ENCODE peak calls at places on chromosomes 7 and 10, in nine cellular contexts. One of them, this sample, is unnamed.

GRCh38 chr7:27150568-27151340 is 1.6 kb downstream of the HOXA3 start:
- DNase-seq in mammary epithelial cell: peak
- DNase-seq in stimulated activated CD8-positive, alpha-beta memory T cell treated with anti-CD3 and anti-CD28 coated beads, Interleukin-4, amount 100 ng/mL, for 24 hours: peak
- DNase-seq in hepatocyte: peak
- DNase-seq in effector memory CD8-positive, alpha-beta T cell: peak
- DNase-seq in cardiac fibroblast: peak
- DNase-seq in DMS153: peak
- DNase-seq in NCI-H446 treated with DMSO at 0.1 percent for 48 hours: peak
- DNase-seq in GM03348: peak
- DNase-seq in this sample: peak

GRCh38 chr7:151882734-151883133 is 5.8 kb upstream of the PRKAG2 start:
- DNase-seq in mammary epithelial cell: no peak
- DNase-seq in stimulated activated CD8-positive, alpha-beta memory T cell treated with anti-CD3 and anti-CD28 coated beads, Interleukin-4, amount 100 ng/mL, for 24 hours: no peak
- DNase-seq in hepatocyte: no peak
- DNase-seq in effector memory CD8-positive, alpha-beta T cell: no peak
- DNase-seq in cardiac fibroblast: no peak
- DNase-seq in DMS153: no peak
- DNase-seq in NCI-H446 treated with DMSO at 0.1 percent for 48 hours: no peak
- DNase-seq in GM03348: no peak
- DNase-seq in this sample: no peak

GRCh38 chr10:110773693-110774068 is 98.0 kb upstream of the PDCD4 start:
- DNase-seq in mammary epithelial cell: no peak
- DNase-seq in stimulated activated CD8-positive, alpha-beta memory T cell treated with anti-CD3 and anti-CD28 coated beads, Interleukin-4, amount 100 ng/mL, for 24 hours: no peak
- DNase-seq in hepatocyte: no peak
- DNase-seq in effector memory CD8-positive, alpha-beta T cell: no peak
- DNase-seq in cardiac fibroblast: no peak
- DNase-seq in DMS153: no peak
- DNase-seq in NCI-H446 treated with DMSO at 0.1 percent for 48 hours: no peak
- DNase-seq in GM03348: no peak
- DNase-seq in this sample: no peak

GRCh38 chr7:17362439-17363095 is 64.1 kb downstream of the AHR start:
- DNase-seq in mammary epithelial cell: no peak
- DNase-seq in stimulated activated CD8-positive, alpha-beta memory T cell treated with anti-CD3 and anti-CD28 coated beads, Interleukin-4, amount 100 ng/mL, for 24 hours: no peak
- DNase-seq in hepatocyte: no peak
- DNase-seq in effector memory CD8-positive, alpha-beta T cell: no peak
- DNase-seq in cardiac fibroblast: no peak
- DNase-seq in DMS153: no peak
- DNase-seq in NCI-H446 treated with DMSO at 0.1 percent for 48 hours: no peak
- DNase-seq in GM03348: no peak
- DNase-seq in this sample: no peak

GRCh38 chr7:51472017-51472296 is 155.3 kb upstream of the COBL start:
- DNase-seq in mammary epithelial cell: no peak
- DNase-seq in stimulated activated CD8-positive, alpha-beta memory T cell treated with anti-CD3 and anti-CD28 coated beads, Interleukin-4, amount 100 ng/mL, for 24 hours: no peak
- DNase-seq in hepatocyte: no peak
- DNase-seq in effector memory CD8-positive, alpha-beta T cell: no peak
- DNase-seq in cardiac fibroblast: no peak
- DNase-seq in DMS153: no peak
- DNase-seq in NCI-H446 treated with DMSO at 0.1 percent for 48 hours: no peak
- DNase-seq in GM03348: no peak
- DNase-seq in this sample: no peak

GRCh38 chr10:100993986-100994708 is 5.5 kb upstream of the LZTS2 start:
- DNase-seq in mammary epithelial cell: no peak
- DNase-seq in stimulated activated CD8-positive, alpha-beta memory T cell treated with anti-CD3 and anti-CD28 coated beads, Interleukin-4, amount 100 ng/mL, for 24 hours: no peak
- DNase-seq in hepatocyte: peak
- DNase-seq in effector memory CD8-positive, alpha-beta T cell: no peak
- DNase-seq in cardiac fibroblast: peak
- DNase-seq in DMS153: no peak
- DNase-seq in NCI-H446 treated with DMSO at 0.1 percent for 48 hours: no peak
- DNase-seq in GM03348: peak
- DNase-seq in this sample: no peak

GRCh38 chr10:52679117-52679516 is 93.5 kb downstream of the MBL2 start:
- DNase-seq in mammary epithelial cell: no peak
- DNase-seq in stimulated activated CD8-positive, alpha-beta memory T cell treated with anti-CD3 and anti-CD28 coated beads, Interleukin-4, amount 100 ng/mL, for 24 hours: no peak
- DNase-seq in hepatocyte: no peak
- DNase-seq in effector memory CD8-positive, alpha-beta T cell: no peak
- DNase-seq in cardiac fibroblast: no peak
- DNase-seq in DMS153: no peak
- DNase-seq in NCI-H446 treated with DMSO at 0.1 percent for 48 hours: no peak
- DNase-seq in GM03348: no peak
- DNase-seq in this sample: no peak

GRCh38 chr10:74035324-74035723 is 37.4 kb downstream of the VCL start:
- DNase-seq in mammary epithelial cell: no peak
- DNase-seq in stimulated activated CD8-positive, alpha-beta memory T cell treated with anti-CD3 and anti-CD28 coated beads, Interleukin-4, amount 100 ng/mL, for 24 hours: no peak
- DNase-seq in hepatocyte: no peak
- DNase-seq in effector memory CD8-positive, alpha-beta T cell: no peak
- DNase-seq in cardiac fibroblast: no peak
- DNase-seq in DMS153: no peak
- DNase-seq in NCI-H446 treated with DMSO at 0.1 percent for 48 hours: no peak
- DNase-seq in GM03348: no peak
- DNase-seq in this sample: no peak

GRCh38 chr10:93267521-93267920 is 193.8 kb downstream of the CYP26A1 start:
- DNase-seq in mammary epithelial cell: no peak
- DNase-seq in stimulated activated CD8-positive, alpha-beta memory T cell treated with anti-CD3 and anti-CD28 coated beads, Interleukin-4, amount 100 ng/mL, for 24 hours: no peak
- DNase-seq in hepatocyte: no peak
- DNase-seq in effector memory CD8-positive, alpha-beta T cell: no peak
- DNase-seq in cardiac fibroblast: no peak
- DNase-seq in DMS153: no peak
- DNase-seq in NCI-H446 treated with DMSO at 0.1 percent for 48 hours: no peak
- DNase-seq in GM03348: no peak
- DNase-seq in this sample: no peak

GRCh38 chr10:31927597-31928530 is 767 bp downstream of the ARHGAP12 start:
- DNase-seq in mammary epithelial cell: peak
- DNase-seq in stimulated activated CD8-positive, alpha-beta memory T cell treated with anti-CD3 and anti-CD28 coated beads, Interleukin-4, amount 100 ng/mL, for 24 hours: peak
- DNase-seq in hepatocyte: peak
- DNase-seq in effector memory CD8-positive, alpha-beta T cell: peak
- DNase-seq in cardiac fibroblast: peak
- DNase-seq in DMS153: no peak
- DNase-seq in NCI-H446 treated with DMSO at 0.1 percent for 48 hours: peak
- DNase-seq in GM03348: peak
- DNase-seq in this sample: peak

GRCh38 chr7:46571996-46572395 is 650.9 kb upstream of the IGFBP3 start:
- DNase-seq in mammary epithelial cell: no peak
- DNase-seq in stimulated activated CD8-positive, alpha-beta memory T cell treated with anti-CD3 and anti-CD28 coated beads, Interleukin-4, amount 100 ng/mL, for 24 hours: no peak
- DNase-seq in hepatocyte: no peak
- DNase-seq in effector memory CD8-positive, alpha-beta T cell: no peak
- DNase-seq in cardiac fibroblast: no peak
- DNase-seq in DMS153: no peak
- DNase-seq in NCI-H446 treated with DMSO at 0.1 percent for 48 hours: no peak
- DNase-seq in GM03348: no peak
- DNase-seq in this sample: no peak

GRCh38 chr7:50632561-50633413 is 67.6 kb upstream of the DDC start:
- DNase-seq in mammary epithelial cell: peak
- DNase-seq in stimulated activated CD8-positive, alpha-beta memory T cell treated with anti-CD3 and anti-CD28 coated beads, Interleukin-4, amount 100 ng/mL, for 24 hours: peak
- DNase-seq in hepatocyte: peak
- DNase-seq in effector memory CD8-positive, alpha-beta T cell: peak
- DNase-seq in cardiac fibroblast: peak
- DNase-seq in DMS153: peak
- DNase-seq in NCI-H446 treated with DMSO at 0.1 percent for 48 hours: no peak
- DNase-seq in GM03348: peak
- DNase-seq in this sample: peak